ENCODE peak calls at places on chromosomes 12 and 14, in four cellular contexts. W, O, M and J are unnamed samples.

GRCh38 chr12:101697197-101697929 is at the start of gene CHPT1:
- DNase-seq in W (peak), O (peak), M (peak), J (peak)

GRCh38 chr14:106039400-106039799 is 513.0 kb downstream of the TMEM121 start:
- DNase-seq in W (no peak), O (no peak), M (peak), J (no peak)

GRCh38 chr12:131755305-131756113 is 44.6 kb downstream of the SFSWAP start:
- DNase-seq in W (peak), O (peak), M (peak), J (peak)

GRCh38 chr12:1594295-1595025 is at the start of gene FBXL14:
- DNase-seq in W (peak), O (peak), M (peak), J (peak)

GRCh38 chr12:78797201-78797931 is 67.2 kb upstream of the SYT1 start:
- DNase-seq in W (peak), O (no peak), M (peak), J (peak)

GRCh38 chr12:27667540-27667939 is 28.7 kb upstream of the REP15 start:
- DNase-seq in W (peak), O (no peak), M (no peak), J (peak)

GRCh38 chr14:90487031-90487430 is 90.2 kb downstream of the CALM1 start:
- DNase-seq in W (no peak), O (peak), M (no peak), J (no peak)

GRCh38 chr12:71439362-71439612 is 311 bp upstream of the LGR5 start:
- DNase-seq in W (no peak), O (no peak), M (no peak), J (no peak)

GRCh38 chr12:113221997-113222729 is 899 bp downstream of the TPCN1 start:
- DNase-seq in W (no peak), O (peak), M (no peak), J (no peak)

GRCh38 chr12:120514002-120514401 is 15.0 kb downstream of the COQ5 start:
- DNase-seq in W (no peak), O (no peak), M (no peak), J (no peak)

GRCh38 chr12:87690236-87690810 is 338.9 kb downstream of the C12orf50 start:
- DNase-seq in W (no peak), O (no peak), M (no peak), J (peak)

GRCh38 chr12:7369274-7369729 is 65.4 kb downstream of the ACSM4 start:
- DNase-seq in W (peak), O (no peak), M (peak), J (no peak)

GRCh38 chr14:72614365-72614764 is 279.5 kb downstream of the DPF3 start:
- DNase-seq in W (no peak), O (no peak), M (no peak), J (no peak)

GRCh38 chr14:43475762-43476161 is 1031.3 kb downstream of the FSCB start:
- DNase-seq in W (no peak), O (no peak), M (peak), J (no peak)

GRCh38 chr12:6697584-6698351 is 2.8 kb downstream of the PIANP start:
- DNase-seq in W (peak), O (no peak), M (peak), J (peak)

GRCh38 chr14:51396222-51396815 is 156.3 kb downstream of the TMX1 start:
- DNase-seq in W (peak), O (no peak), M (no peak), J (peak)

GRCh38 chr14:105884808-105885281 is 358.5 kb downstream of the TMEM121 start:
- DNase-seq in W (no peak), O (no peak), M (no peak), J (no peak)

GRCh38 chr12:77782034-77782433 is 48.7 kb upstream of the NAV3 start:
- DNase-seq in W (no peak), O (no peak), M (no peak), J (no peak)

GRCh38 chr12:15928870-15929571 is 17.9 kb downstream of the DERA start:
- DNase-seq in W (peak), O (peak), M (no peak), J (no peak)

GRCh38 chr14:50139192-50139591 is 22.8 kb upstream of the VCPKMT start:
- DNase-seq in W (peak), O (no peak), M (no peak), J (no peak)

GRCh38 chr12:27602516-27602915 is 78.5 kb downstream of the PPFIBP1 start:
- DNase-seq in W (no peak), O (no peak), M (no peak), J (peak)

GRCh38 chr14:35704793-35705493 is 104.2 kb downstream of the RALGAPA1 start:
- DNase-seq in W (no peak), O (no peak), M (no peak), J (no peak)

GRCh38 chr12:127191124-127191523 is 1075.8 kb upstream of the TMEM132C start:
- DNase-seq in W (peak), O (no peak), M (no peak), J (peak)

GRCh38 chr12:106131671-106132070 is 7.1 kb downstream of the NUAK1 start:
- DNase-seq in W (peak), O (no peak), M (no peak), J (peak)